ENCODE peak calls at places on chromosomes 13 and 19, in seven cellular contexts. T, I, N, E, F, B and Y are unnamed samples.

GRCh38 chr13:32383836-32384618 is 43.9 kb downstream of the N4BP2L1 start:
- DNase-seq in N (no peak), B (no peak), F (no peak), T (no peak), I (no peak), E (no peak), Y (no peak)

GRCh38 chr13:43232866-43233265 is 209.5 kb downstream of the DNAJC15 start:
- DNase-seq in B (no peak), N (peak; percentile 42), T (peak; percentile 39), F (no peak), I (no peak), E (no peak), Y (no peak)

GRCh38 chr19:17076539-17076919 is 952 bp downstream of the MYO9B start:
- DNase-seq in I (peak; percentile 47), F (no peak), E (peak; percentile 62), B (no peak), T (peak; percentile 27), N (peak; percentile 40), Y (no peak)

GRCh38 chr19:17129377-17129776 is 53.8 kb downstream of the MYO9B start:
- DNase-seq in E (no peak), I (no peak), F (no peak), B (no peak), T (no peak), N (no peak), Y (no peak)

GRCh38 chr19:45960595-45961235 is 12.9 kb downstream of the NOVA2 start:
- DNase-seq in E (peak; percentile 89), F (no peak), B (no peak), N (no peak), T (no peak), I (no peak), Y (no peak)

GRCh38 chr19:54653181-54653809 is 9.5 kb upstream of the LILRB4 start:
- DNase-seq in F (no peak), N (peak; percentile 46), T (no peak), B (no peak), I (no peak), E (no peak), Y (no peak)

GRCh38 chr19:27652796-27653195 is 1560.2 kb downstream of the UQCRFS1 start:
- DNase-seq in T (no peak), I (no peak), F (no peak), E (peak; percentile 2), N (no peak), B (no peak), Y (no peak)

GRCh38 chr13:20495087-20496023 is 30.3 kb downstream of the CRYL1 start:
- DNase-seq in B (no peak), E (peak; percentile 83), F (peak; percentile 77), I (peak; percentile 78), N (peak; percentile 68), T (peak; percentile 56), Y (no peak)

GRCh38 chr13:75368167-75368566 is 113.8 kb downstream of the TBC1D4 start:
- DNase-seq in F (no peak), T (peak; percentile 62), E (no peak), N (no peak), B (no peak), I (peak; percentile 48), Y (no peak)

GRCh38 chr13:71242191-71242590 is 624.8 kb downstream of the DACH1 start:
- DNase-seq in I (no peak), F (no peak), E (no peak), T (no peak), N (no peak), B (no peak), Y (no peak)

GRCh38 chr13:99722419-99722818 is 221.1 kb downstream of the TM9SF2 start:
- DNase-seq in B (no peak), T (no peak), N (no peak), E (no peak), F (no peak), I (no peak), Y (no peak)

GRCh38 chr13:99723847-99724246 is 222.6 kb downstream of the TM9SF2 start:
- DNase-seq in B (no peak), N (no peak), E (no peak), F (no peak), T (no peak), I (no peak), Y (no peak)

GRCh38 chr13:99722931-99723330 is 221.7 kb downstream of the TM9SF2 start:
- DNase-seq in E (no peak), F (no peak), I (no peak), T (no peak), B (no peak), N (no peak), Y (no peak)

GRCh38 chr13:99721606-99722384 is 220.5 kb downstream of the TM9SF2 start:
- DNase-seq in E (no peak), N (no peak), T (no peak), F (peak; percentile 50), I (no peak), B (no peak), Y (no peak)

GRCh38 chr13:99717959-99718674 is 216.8 kb downstream of the TM9SF2 start:
- DNase-seq in F (no peak), I (no peak), T (no peak), N (no peak), B (no peak), E (no peak), Y (no peak)
- H3K27ac ChIP-seq in F (no peak overlapping the region), I (no peak overlapping the region), T (no peak overlapping the region), N (no peak overlapping the region), B (no peak overlapping the region), E (no peak overlapping the region), Y (no peak overlapping the region)

GRCh38 chr19:49927526-49928264 is 1.3 kb upstream of the ATF5 start:
- DNase-seq in I (no peak), B (no peak), F (no peak), T (no peak), E (no peak), N (no peak), Y (no peak)
- H3K27ac ChIP-seq in I (no peak overlapping the region), B (peak overlapping the region; percentile 86), F (peak overlapping the region; percentile 99), T (no peak overlapping the region), E (no peak overlapping the region), N (peak overlapping the region; percentile 93), Y (peak overlapping the region; percentile 8)

GRCh38 chr13:38366954-38367645 is 17.4 kb downstream of the UFM1 start:
- DNase-seq in I (no peak), T (peak; percentile 74), B (no peak), N (peak; percentile 45), E (no peak), F (no peak), Y (no peak)

GRCh38 chr13:38363219-38363618 is 13.6 kb downstream of the UFM1 start:
- DNase-seq in N (no peak), F (no peak), B (no peak), I (no peak), T (no peak), E (no peak), Y (no peak)

GRCh38 chr13:38358703-38359102 is 9.1 kb downstream of the UFM1 start:
- DNase-seq in F (no peak), T (no peak), E (no peak), B (no peak), I (no peak), N (no peak), Y (no peak)

GRCh38 chr13:38361551-38362262 is 12.1 kb downstream of the UFM1 start:
- DNase-seq in I (no peak), E (no peak), B (no peak), N (no peak), T (no peak), F (no peak), Y (no peak)
- H3K27ac ChIP-seq in I (no peak overlapping the region), E (no peak overlapping the region), B (no peak overlapping the region), N (no peak overlapping the region), T (no peak overlapping the region), F (no peak overlapping the region), Y (no peak overlapping the region)

DNA sequence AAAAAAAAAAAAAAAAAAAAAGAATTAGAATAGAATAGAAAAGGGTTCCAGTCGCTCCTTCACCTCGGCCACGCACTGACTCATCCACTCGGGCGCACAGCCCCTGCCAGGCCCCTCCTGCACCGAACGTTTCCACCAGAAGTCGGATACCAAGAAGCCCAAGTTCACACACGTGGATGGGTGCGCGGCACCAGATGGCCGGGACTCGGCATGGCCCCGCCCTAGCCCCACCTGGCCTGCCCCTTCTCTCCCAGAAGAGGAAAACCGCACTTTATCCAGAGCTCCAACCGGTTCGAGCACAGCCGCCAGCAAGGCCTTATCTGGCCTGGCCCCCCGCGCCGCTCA is 5.9 kb downstream of the PRR36 start:
- DNase-seq in F (peak; percentile 22), N (no peak), B (no peak), E (no peak), I (peak; percentile 85), T (no peak), Y (no peak)
- H3K27ac ChIP-seq in F (no peak overlapping the region), N (peak overlapping the region; percentile 75), B (no peak overlapping the region), E (no peak overlapping the region), I (peak overlapping the region; percentile 73), T (no peak overlapping the region), Y (no peak overlapping the region)

DNA sequence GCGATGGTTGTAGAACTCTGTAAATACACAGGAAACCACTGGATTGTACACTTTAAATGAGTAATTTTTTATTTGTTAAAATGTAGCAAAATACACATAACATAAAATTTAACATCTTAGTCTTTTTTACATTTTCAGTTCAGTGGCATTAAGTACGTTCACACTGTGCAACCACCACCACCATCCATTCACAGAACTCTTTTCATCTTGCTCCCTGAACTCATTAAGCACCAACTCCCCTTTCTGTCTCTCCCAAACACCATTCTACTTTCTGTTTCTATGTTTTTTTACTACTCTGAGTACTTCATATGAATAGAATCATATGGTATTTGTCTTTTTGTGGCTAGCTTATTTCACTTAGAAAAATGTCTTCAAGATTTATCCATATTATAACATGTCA is 2.7 kb upstream of the UBL3 start:
- DNase-seq in B (no peak), T (no peak), I (no peak), F (no peak), N (no peak), E (no peak), Y (no peak)
- H3K27ac ChIP-seq in B (no peak overlapping the region), T (no peak overlapping the region), I (no peak overlapping the region), F (no peak overlapping the region), N (no peak overlapping the region), E (no peak overlapping the region), Y (no peak overlapping the region)

DNA sequence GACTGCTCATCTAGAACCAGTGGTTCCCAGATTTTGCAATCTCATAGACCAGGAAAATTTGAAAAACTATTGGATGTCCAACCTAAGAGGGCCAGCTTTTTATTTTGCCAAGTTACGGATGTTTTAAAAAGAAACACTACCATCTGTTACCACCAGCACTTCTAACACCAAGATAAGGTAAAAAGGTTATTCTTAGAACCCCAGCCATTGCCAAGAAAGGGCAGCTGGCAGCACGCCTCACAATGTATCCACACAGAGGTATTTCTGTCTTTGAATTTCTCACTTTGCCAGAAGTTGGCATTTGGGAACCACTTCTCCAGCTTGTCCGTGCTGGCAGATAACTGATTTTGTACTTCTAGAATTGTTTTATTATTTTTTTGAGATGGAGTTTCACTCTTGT is 28.7 kb downstream of the CAPN12 start:
- DNase-seq in E (no peak), T (no peak), B (no peak), N (no peak), I (no peak), F (no peak), Y (no peak)
- H3K27ac ChIP-seq in E (no peak overlapping the region), T (no peak overlapping the region), B (peak overlapping the region; percentile 61), N (peak overlapping the region; percentile 87), I (no peak overlapping the region), F (no peak overlapping the region), Y (no peak overlapping the region)